ENCODE peak calls at places on chromosomes 5 and 9, in nine cellular contexts. One of them, this sample, is unnamed.

GRCh38 chr5:157100140-157100679 is 8.6 kb downstream of the HAVCR2 start:
- DNase-seq in aorta: no peak
- DNase-seq in psoas muscle: no peak
- DNase-seq in spleen: no peak
- DNase-seq in brain microvascular endothelial cell: peak; percentile 4
- DNase-seq in CD8-positive, alpha-beta memory T cell: no peak
- DNase-seq in H7: no peak
- DNase-seq in Panc1: peak; percentile 18
- DNase-seq in thoracic aorta: no peak
- DNase-seq in this sample: no peak

GRCh38 chr9:131754846-131755245 is 15.0 kb upstream of the RAPGEF1 start:
- DNase-seq in aorta: no peak
- DNase-seq in psoas muscle: no peak
- DNase-seq in spleen: no peak
- DNase-seq in brain microvascular endothelial cell: no peak
- DNase-seq in CD8-positive, alpha-beta memory T cell: no peak
- DNase-seq in H7: no peak
- DNase-seq in Panc1: no peak
- DNase-seq in thoracic aorta: no peak
- DNase-seq in this sample: no peak

GRCh38 chr5:59785701-59786100 is 107.8 kb downstream of the PDE4D start:
- DNase-seq in aorta: no peak
- DNase-seq in psoas muscle: no peak
- DNase-seq in spleen: no peak
- DNase-seq in brain microvascular endothelial cell: no peak
- DNase-seq in CD8-positive, alpha-beta memory T cell: no peak
- DNase-seq in H7: no peak
- DNase-seq in Panc1: no peak
- DNase-seq in thoracic aorta: no peak
- DNase-seq in this sample: peak; percentile 21

GRCh38 chr9:122251351-122251750 is 13.3 kb downstream of the RBM18 start:
- DNase-seq in aorta: no peak
- DNase-seq in psoas muscle: no peak
- DNase-seq in spleen: no peak
- DNase-seq in brain microvascular endothelial cell: no peak
- DNase-seq in CD8-positive, alpha-beta memory T cell: no peak
- DNase-seq in H7: no peak
- DNase-seq in Panc1: no peak
- DNase-seq in thoracic aorta: no peak
- DNase-seq in this sample: no peak

GRCh38 chr9:32928145-32928763 is 73.2 kb downstream of the APTX start:
- DNase-seq in aorta: no peak
- DNase-seq in psoas muscle: no peak
- DNase-seq in spleen: no peak
- DNase-seq in brain microvascular endothelial cell: no peak
- DNase-seq in CD8-positive, alpha-beta memory T cell: no peak
- DNase-seq in H7: no peak
- DNase-seq in Panc1: no peak
- DNase-seq in thoracic aorta: no peak
- DNase-seq in this sample: peak; percentile 65

GRCh38 chr5:72884911-72885310 is 68.5 kb downstream of the TNPO1 start:
- DNase-seq in aorta: no peak
- DNase-seq in psoas muscle: no peak
- DNase-seq in spleen: no peak
- DNase-seq in brain microvascular endothelial cell: no peak
- DNase-seq in CD8-positive, alpha-beta memory T cell: no peak
- DNase-seq in H7: no peak
- DNase-seq in Panc1: no peak
- DNase-seq in thoracic aorta: no peak
- DNase-seq in this sample: no peak

GRCh38 chr5:126445502-126446174 is 22.4 kb downstream of the GRAMD2B start:
- DNase-seq in aorta: no peak
- DNase-seq in psoas muscle: no peak
- DNase-seq in spleen: no peak
- DNase-seq in brain microvascular endothelial cell: no peak
- DNase-seq in CD8-positive, alpha-beta memory T cell: no peak
- DNase-seq in H7: no peak
- DNase-seq in Panc1: no peak
- DNase-seq in thoracic aorta: no peak
- DNase-seq in this sample: peak; percentile 93

GRCh38 chr5:178231736-178232123 is 872 bp downstream of the PHYKPL start:
- DNase-seq in aorta: no peak
- DNase-seq in psoas muscle: no peak
- DNase-seq in spleen: no peak
- DNase-seq in brain microvascular endothelial cell: no peak
- DNase-seq in CD8-positive, alpha-beta memory T cell: no peak
- DNase-seq in H7: no peak
- DNase-seq in Panc1: no peak
- DNase-seq in thoracic aorta: no peak
- DNase-seq in this sample: no peak

GRCh38 chr5:65150599-65150998 is 331.1 kb downstream of the ADAMTS6 start:
- DNase-seq in aorta: no peak
- DNase-seq in psoas muscle: no peak
- DNase-seq in spleen: no peak
- DNase-seq in brain microvascular endothelial cell: no peak
- DNase-seq in CD8-positive, alpha-beta memory T cell: no peak
- DNase-seq in H7: no peak
- DNase-seq in Panc1: no peak
- DNase-seq in thoracic aorta: no peak
- DNase-seq in this sample: no peak

GRCh38 chr5:54313311-54314270 is 3.2 kb upstream of the ARL15 start:
- DNase-seq in aorta: no peak
- DNase-seq in psoas muscle: no peak
- DNase-seq in spleen: no peak
- DNase-seq in brain microvascular endothelial cell: no peak
- DNase-seq in CD8-positive, alpha-beta memory T cell: no peak
- DNase-seq in H7: no peak
- DNase-seq in Panc1: no peak
- DNase-seq in thoracic aorta: no peak
- DNase-seq in this sample: no peak

GRCh38 chr9:17116400-17116837 is 18.4 kb upstream of the CNTLN start:
- DNase-seq in aorta: no peak
- DNase-seq in psoas muscle: no peak
- DNase-seq in spleen: no peak
- DNase-seq in brain microvascular endothelial cell: no peak
- DNase-seq in CD8-positive, alpha-beta memory T cell: no peak
- DNase-seq in H7: no peak
- DNase-seq in Panc1: no peak
- DNase-seq in thoracic aorta: no peak
- DNase-seq in this sample: peak; percentile 59

GRCh38 chr5:79774171-79774854 is 84.7 kb downstream of the CMYA5 start:
- DNase-seq in aorta: no peak
- DNase-seq in psoas muscle: no peak
- DNase-seq in spleen: no peak
- DNase-seq in brain microvascular endothelial cell: no peak
- DNase-seq in CD8-positive, alpha-beta memory T cell: no peak
- DNase-seq in H7: peak; percentile 80
- DNase-seq in Panc1: no peak
- DNase-seq in thoracic aorta: no peak
- DNase-seq in this sample: peak; percentile 18

GRCh38 chr5:78648359-78649219 is at the start of gene LHFPL2:
- DNase-seq in aorta: peak; percentile 93
- DNase-seq in psoas muscle: peak; percentile 78
- DNase-seq in spleen: peak; percentile 89
- DNase-seq in brain microvascular endothelial cell: peak; percentile 57
- DNase-seq in CD8-positive, alpha-beta memory T cell: no peak
- DNase-seq in H7: peak; percentile 93
- DNase-seq in Panc1: no peak
- DNase-seq in thoracic aorta: peak; percentile 46
- DNase-seq in this sample: peak; percentile 24

GRCh38 chr5:178284996-178285395 is 52.4 kb upstream of the PHYKPL start:
- DNase-seq in aorta: peak; percentile 40
- DNase-seq in psoas muscle: no peak
- DNase-seq in spleen: peak; percentile 45
- DNase-seq in brain microvascular endothelial cell: no peak
- DNase-seq in CD8-positive, alpha-beta memory T cell: no peak
- DNase-seq in H7: no peak
- DNase-seq in Panc1: no peak
- DNase-seq in thoracic aorta: no peak
- DNase-seq in this sample: no peak

GRCh38 chr5:98904786-98905185 is 24.0 kb downstream of the CHD1 start:
- DNase-seq in aorta: no peak
- DNase-seq in psoas muscle: no peak
- DNase-seq in spleen: no peak
- DNase-seq in brain microvascular endothelial cell: peak; percentile 76
- DNase-seq in CD8-positive, alpha-beta memory T cell: no peak
- DNase-seq in H7: no peak
- DNase-seq in Panc1: no peak
- DNase-seq in thoracic aorta: no peak
- DNase-seq in this sample: peak; percentile 71

GRCh38 chr5:65640240-65640639 is 15.4 kb downstream of the SHLD3 start:
- DNase-seq in aorta: no peak
- DNase-seq in psoas muscle: no peak
- DNase-seq in spleen: no peak
- DNase-seq in brain microvascular endothelial cell: no peak
- DNase-seq in CD8-positive, alpha-beta memory T cell: no peak
- DNase-seq in H7: no peak
- DNase-seq in Panc1: no peak
- DNase-seq in thoracic aorta: no peak
- DNase-seq in this sample: no peak

GRCh38 chr9:259405-260404 is 45.0 kb downstream of the DOCK8 start:
- DNase-seq in aorta: no peak
- DNase-seq in psoas muscle: no peak
- DNase-seq in spleen: no peak
- DNase-seq in brain microvascular endothelial cell: no peak
- DNase-seq in CD8-positive, alpha-beta memory T cell: no peak
- DNase-seq in H7: no peak
- DNase-seq in Panc1: no peak
- DNase-seq in thoracic aorta: no peak
- DNase-seq in this sample: no peak

GRCh38 chr9:30075451-30076199 is 2308.8 kb upstream of the ACO1 start:
- DNase-seq in aorta: no peak
- DNase-seq in psoas muscle: no peak
- DNase-seq in spleen: no peak
- DNase-seq in brain microvascular endothelial cell: no peak
- DNase-seq in CD8-positive, alpha-beta memory T cell: no peak
- DNase-seq in H7: no peak
- DNase-seq in Panc1: no peak
- DNase-seq in thoracic aorta: no peak
- DNase-seq in this sample: peak; percentile 71

GRCh38 chr9:133607976-133608375 is 1.2 kb downstream of the FAM163B start:
- DNase-seq in aorta: peak; percentile 25
- DNase-seq in psoas muscle: no peak
- DNase-seq in spleen: no peak
- DNase-seq in brain microvascular endothelial cell: no peak
- DNase-seq in CD8-positive, alpha-beta memory T cell: no peak
- DNase-seq in H7: no peak
- DNase-seq in Panc1: no peak
- DNase-seq in thoracic aorta: no peak
- DNase-seq in this sample: no peak
- H3K27me3 ChIP-seq in aorta: no peaks in the 10 kb centered on the region
- H3K27me3 ChIP-seq in psoas muscle: peaks cover 28% of the 10 kb centered on the region
- H3K27me3 ChIP-seq in spleen: peaks cover 80% of the 10 kb centered on the region
- H3K27me3 ChIP-seq in brain microvascular endothelial cell: peaks cover 27% of the 10 kb centered on the region
- H3K27me3 ChIP-seq in CD8-positive, alpha-beta memory T cell: peaks cover 18% of the 10 kb centered on the region
- H3K27me3 ChIP-seq in H7: peaks cover 9% of the 10 kb centered on the region
- H3K27me3 ChIP-seq in Panc1: peaks cover 4% of the 10 kb centered on the region
- H3K27me3 ChIP-seq in thoracic aorta: no peaks in the 10 kb centered on the region
- H3K27me3 ChIP-seq in this sample: peaks cover 13% of the 10 kb centered on the region

DNA sequence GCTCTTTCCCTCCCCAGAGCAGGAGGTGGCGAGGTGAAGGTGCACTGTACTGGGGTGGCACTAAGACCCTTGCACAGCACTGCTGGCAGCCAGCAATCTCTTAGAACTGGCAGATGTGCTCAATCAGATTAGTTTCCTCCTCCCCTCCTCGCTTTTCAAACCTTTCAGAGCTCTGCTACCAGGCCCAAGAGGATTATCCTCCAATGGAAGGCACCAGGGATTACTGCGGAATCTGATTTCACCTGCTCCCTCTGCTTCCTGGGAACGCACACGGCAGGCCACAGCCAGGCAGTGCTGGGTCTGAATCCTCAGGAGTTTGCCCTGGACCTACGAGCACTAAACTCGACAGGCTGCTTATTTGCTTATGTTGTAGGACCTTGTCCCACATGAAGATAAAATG is 32.8 kb downstream of the FABP6 start:
- DNase-seq in aorta: no peak
- DNase-seq in psoas muscle: no peak
- DNase-seq in spleen: peak; percentile 49
- DNase-seq in brain microvascular endothelial cell: no peak
- DNase-seq in CD8-positive, alpha-beta memory T cell: no peak
- DNase-seq in H7: peak; percentile 65
- DNase-seq in Panc1: no peak
- DNase-seq in thoracic aorta: no peak
- DNase-seq in this sample: no peak
- H3K27me3 ChIP-seq in aorta: no peaks in the 10 kb centered on the region
- H3K27me3 ChIP-seq in psoas muscle: no peaks in the 10 kb centered on the region
- H3K27me3 ChIP-seq in spleen: no peaks in the 10 kb centered on the region
- H3K27me3 ChIP-seq in brain microvascular endothelial cell: no peaks in the 10 kb centered on the region
- H3K27me3 ChIP-seq in CD8-positive, alpha-beta memory T cell: no peaks in the 10 kb centered on the region
- H3K27me3 ChIP-seq in H7: no peaks in the 10 kb centered on the region
- H3K27me3 ChIP-seq in Panc1: no peaks in the 10 kb centered on the region
- H3K27me3 ChIP-seq in thoracic aorta: no peaks in the 10 kb centered on the region
- H3K27me3 ChIP-seq in this sample: no peaks in the 10 kb centered on the region

DNA sequence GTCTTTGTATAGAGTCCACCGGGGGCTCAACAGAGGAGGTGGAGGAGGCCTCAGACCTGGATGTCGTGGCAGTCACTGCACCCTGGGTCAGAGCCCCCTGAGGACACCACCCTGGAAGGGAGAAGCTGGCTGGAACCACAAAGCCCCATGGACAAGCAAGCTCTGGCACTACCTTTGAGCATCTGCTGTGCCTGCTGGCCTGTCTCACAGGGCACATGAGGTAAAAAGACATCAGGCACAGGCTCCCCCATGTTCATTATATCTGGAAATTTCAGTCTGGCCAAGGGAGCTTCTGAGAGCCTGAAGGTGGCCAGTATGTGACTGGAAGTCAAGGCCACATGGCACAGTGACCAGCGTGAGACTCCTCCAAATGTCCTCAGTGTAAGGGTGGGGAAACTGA is 22.9 kb downstream of the KCNMB1 start:
- DNase-seq in aorta: no peak
- DNase-seq in psoas muscle: no peak
- DNase-seq in spleen: no peak
- DNase-seq in brain microvascular endothelial cell: no peak
- DNase-seq in CD8-positive, alpha-beta memory T cell: no peak
- DNase-seq in H7: no peak
- DNase-seq in Panc1: no peak
- DNase-seq in thoracic aorta: no peak
- DNase-seq in this sample: no peak
- H3K27me3 ChIP-seq in aorta: no peaks in the 10 kb centered on the region
- H3K27me3 ChIP-seq in psoas muscle: no peaks in the 10 kb centered on the region
- H3K27me3 ChIP-seq in spleen: no peaks in the 10 kb centered on the region
- H3K27me3 ChIP-seq in brain microvascular endothelial cell: no peaks in the 10 kb centered on the region
- H3K27me3 ChIP-seq in CD8-positive, alpha-beta memory T cell: no peaks in the 10 kb centered on the region
- H3K27me3 ChIP-seq in H7: no peaks in the 10 kb centered on the region
- H3K27me3 ChIP-seq in Panc1: peaks cover 6% of the 10 kb centered on the region
- H3K27me3 ChIP-seq in thoracic aorta: no peaks in the 10 kb centered on the region
- H3K27me3 ChIP-seq in this sample: no peaks in the 10 kb centered on the region

DNA sequence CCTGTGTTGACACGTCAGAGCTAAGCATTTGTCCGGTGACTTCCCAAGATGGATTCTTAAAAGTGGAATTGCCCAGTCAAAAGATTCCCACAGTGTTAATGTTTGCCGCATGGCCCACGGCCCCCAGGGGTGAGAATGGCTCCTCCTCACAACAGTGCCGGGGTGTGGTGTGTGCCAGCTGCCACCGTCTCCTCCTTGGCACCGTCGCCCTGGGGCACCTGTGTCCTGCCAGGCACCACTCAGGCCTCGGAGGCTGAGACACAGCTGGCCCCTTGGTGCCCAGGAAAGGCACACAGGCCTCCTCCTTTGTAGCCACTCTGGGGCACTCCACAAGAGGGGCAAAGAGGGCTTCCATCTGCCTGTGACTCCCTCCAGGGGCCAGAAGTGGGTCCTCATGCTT is 4.3 kb downstream of the KCNT1 start:
- DNase-seq in aorta: no peak
- DNase-seq in psoas muscle: no peak
- DNase-seq in spleen: no peak
- DNase-seq in brain microvascular endothelial cell: no peak
- DNase-seq in CD8-positive, alpha-beta memory T cell: no peak
- DNase-seq in H7: no peak
- DNase-seq in Panc1: no peak
- DNase-seq in thoracic aorta: no peak
- DNase-seq in this sample: no peak
- H3K27me3 ChIP-seq in aorta: no peaks in the 10 kb centered on the region
- H3K27me3 ChIP-seq in psoas muscle: peaks cover 4% of the 10 kb centered on the region
- H3K27me3 ChIP-seq in spleen: peaks cover 28% of the 10 kb centered on the region
- H3K27me3 ChIP-seq in brain microvascular endothelial cell: peaks cover 3% of the 10 kb centered on the region
- H3K27me3 ChIP-seq in CD8-positive, alpha-beta memory T cell: peaks cover 10% of the 10 kb centered on the region
- H3K27me3 ChIP-seq in H7: peaks cover 2% of the 10 kb centered on the region
- H3K27me3 ChIP-seq in Panc1: no peaks in the 10 kb centered on the region
- H3K27me3 ChIP-seq in thoracic aorta: no peaks in the 10 kb centered on the region
- H3K27me3 ChIP-seq in this sample: peaks cover 1% of the 10 kb centered on the region